ENCODE peak calls at places on chromosome 3, in seven cellular contexts. H is mesothelial cell of epicardium, Y is MM.1S, F is astrocyte of the spinal cord, T is endothelial cell, L is dorsolateral prefrontal cortex, W is H1. A is an unnamed sample.

GRCh38 chr3:66744986-66745385 is 244.2 kb upstream of the LRIG1 start:
- DNase-seq in Y (no peak), T (no peak), W (no peak), L (no peak), H (no peak), F (no peak), A (no peak)

GRCh38 chr3:161406594-161407555 is 35.6 kb upstream of the SPTSSB start:
- DNase-seq in T (no peak), F (no peak), H (no peak), L (no peak), Y (peak; percentile 44), W (no peak), A (no peak)

GRCh38 chr3:70233112-70233511 is 79.3 kb downstream of the MDFIC2 start:
- DNase-seq in L (no peak), F (no peak), Y (no peak), W (no peak), H (no peak), T (no peak), A (no peak)

GRCh38 chr3:132231633-132232032 is 85.6 kb upstream of the ACP3 start:
- DNase-seq in Y (no peak), L (no peak), H (no peak), T (no peak), F (peak; percentile 84), W (no peak), A (no peak)

GRCh38 chr3:29759443-29760033 is 478.7 kb downstream of the RBMS3 start:
- DNase-seq in Y (no peak), L (no peak), F (peak; percentile 47), T (no peak), H (no peak), W (no peak), A (no peak)

GRCh38 chr3:171815977-171816595 is 5.8 kb upstream of the PLD1 start:
- DNase-seq in H (no peak), F (peak; percentile 39), T (no peak), W (no peak), Y (no peak), L (no peak), A (no peak)

GRCh38 chr3:43152649-43153048 is 46.8 kb upstream of the POMGNT2 start:
- DNase-seq in W (no peak), L (no peak), T (no peak), F (no peak), Y (no peak), H (no peak), A (no peak)

GRCh38 chr3:29057326-29057725 is 223.5 kb upstream of the RBMS3 start:
- DNase-seq in W (no peak), Y (no peak), T (no peak), F (peak; percentile 88), L (no peak), H (no peak), A (no peak)

GRCh38 chr3:41716391-41716910 is 245.5 kb downstream of the ULK4 start:
- DNase-seq in H (no peak), F (peak; percentile 55), T (no peak), W (no peak), L (no peak), Y (no peak), A (no peak)

GRCh38 chr3:45343947-45344346 is 44.4 kb upstream of the LARS2 start:
- DNase-seq in Y (no peak), H (no peak), W (no peak), L (no peak), F (no peak), T (no peak), A (no peak)

GRCh38 chr3:64184621-64185020 is 40.6 kb downstream of the PRICKLE2 start:
- DNase-seq in W (no peak), T (no peak), Y (no peak), L (no peak), H (no peak), F (peak; percentile 67), A (no peak)

GRCh38 chr3:58082047-58082446 is 73.8 kb downstream of the FLNB start:
- DNase-seq in Y (no peak), F (peak; percentile 79), T (peak; percentile 59), W (no peak), H (no peak), L (no peak), A (no peak)

GRCh38 chr3:65593780-65594752 is 444.7 kb downstream of the MAGI1 start:
- DNase-seq in W (no peak), F (no peak), Y (no peak), T (no peak), H (no peak), L (no peak), A (no peak)

GRCh38 chr3:42020681-42021307 is 58.9 kb upstream of the ULK4 start:
- DNase-seq in T (no peak), W (no peak), L (no peak), F (peak; percentile 80), Y (no peak), H (no peak), A (no peak)

GRCh38 chr3:37904614-37905047 is 43.0 kb downstream of the CTDSPL start:
- DNase-seq in F (peak; percentile 57), Y (no peak), T (no peak), W (no peak), H (no peak), L (no peak), A (no peak)

GRCh38 chr3:52372822-52373504 is 56.8 kb downstream of the DNAH1 start:
- DNase-seq in L (no peak), H (no peak), F (no peak), Y (no peak), W (peak; percentile 81), T (peak; percentile 43), A (peak; percentile 14)

GRCh38 chr3:107574650-107575049 is 51.9 kb downstream of the BBX start:
- DNase-seq in F (peak; percentile 50), L (no peak), Y (peak; percentile 36), H (no peak), W (no peak), T (peak; percentile 31), A (peak; percentile 35)

GRCh38 chr3:64188810-64189560 is 36.3 kb downstream of the PRICKLE2 start:
- DNase-seq in L (no peak), T (peak; percentile 9), H (no peak), Y (no peak), F (peak; percentile 86), W (no peak), A (peak; percentile 17)

GRCh38 chr3:69856965-69857364 is 117.7 kb downstream of the MITF start:
- DNase-seq in L (no peak), H (no peak), Y (no peak), T (no peak), W (no peak), F (no peak), A (no peak)

GRCh38 chr3:99960941-99961340 is 143.3 kb downstream of the CMSS1 start:
- DNase-seq in W (no peak), T (no peak), Y (no peak), L (no peak), H (peak; percentile 40), F (no peak), A (no peak)

GRCh38 chr3:52512105-52512504 is 17.0 kb downstream of the STAB1 start:
- DNase-seq in F (no peak), H (no peak), L (no peak), W (no peak), T (no peak), Y (no peak), A (no peak)

GRCh38 chr3:14703791-14704190 is 28.9 kb downstream of the C3orf20 start:
- DNase-seq in L (no peak), W (peak; percentile 14), Y (no peak), H (no peak), T (no peak), F (no peak), A (no peak)

GRCh38 chr3:45582407-45582806 is 12.1 kb upstream of the LIMD1 start:
- DNase-seq in H (no peak), F (peak; percentile 73), L (no peak), T (no peak), Y (no peak), W (no peak), A (no peak)

GRCh38 chr3:178982138-178982537 is 89.5 kb downstream of the ZMAT3 start:
- DNase-seq in T (no peak), Y (no peak), L (no peak), H (no peak), F (peak; percentile 25), W (no peak), A (no peak)

GRCh38 chr3:17798000-17798399 is 55.6 kb upstream of the TBC1D5 start:
- DNase-seq in T (no peak), L (no peak), W (no peak), F (no peak), H (no peak), Y (no peak), A (no peak)
- TF ChIP-seq CTCF in T (no peak), L (no peak), W (peak; percentile 53), F (no peak), H (no peak), Y (no peak), A (no peak)

GRCh38 chr3:60839242-60839641 is 412.0 kb downstream of the FHIT start:
- DNase-seq in W (no peak), F (no peak), H (no peak), L (peak; percentile 36), Y (no peak), T (no peak), A (no peak)
- TF ChIP-seq CTCF in W (no peak), F (no peak), H (no peak), L (peak; percentile 50), Y (no peak), T (no peak), A (no peak)

DNA sequence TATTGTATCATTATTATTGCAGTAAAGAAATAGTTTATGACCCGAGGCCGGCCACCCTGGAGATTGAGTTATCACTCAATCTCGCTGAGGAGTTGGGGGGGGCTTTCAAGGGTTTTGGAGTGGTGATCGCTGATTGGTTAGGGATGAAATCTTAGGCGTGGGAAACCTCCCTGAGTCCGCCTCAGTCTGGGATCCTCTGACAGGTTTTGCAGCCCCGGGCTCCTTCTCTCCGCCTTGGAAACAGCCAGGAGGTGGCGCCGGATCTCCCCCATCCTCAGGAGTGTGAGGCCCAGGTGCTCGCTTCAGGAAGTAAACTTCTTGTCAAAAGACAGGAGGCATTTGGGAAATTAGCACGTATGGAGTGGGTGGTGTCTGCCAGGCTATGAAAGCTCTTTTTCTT is 41.1 kb upstream of the SEC61A1 start:
- DNase-seq in H (peak; percentile 69), L (peak; percentile 63), Y (no peak), T (peak; percentile 69), F (peak; percentile 15), W (peak; percentile 84), A (no peak)
- TF ChIP-seq CTCF in H (no peak), L (no peak), Y (no peak), T (no peak), F (peak; percentile 63), W (peak; percentile 61), A (no peak)

DNA sequence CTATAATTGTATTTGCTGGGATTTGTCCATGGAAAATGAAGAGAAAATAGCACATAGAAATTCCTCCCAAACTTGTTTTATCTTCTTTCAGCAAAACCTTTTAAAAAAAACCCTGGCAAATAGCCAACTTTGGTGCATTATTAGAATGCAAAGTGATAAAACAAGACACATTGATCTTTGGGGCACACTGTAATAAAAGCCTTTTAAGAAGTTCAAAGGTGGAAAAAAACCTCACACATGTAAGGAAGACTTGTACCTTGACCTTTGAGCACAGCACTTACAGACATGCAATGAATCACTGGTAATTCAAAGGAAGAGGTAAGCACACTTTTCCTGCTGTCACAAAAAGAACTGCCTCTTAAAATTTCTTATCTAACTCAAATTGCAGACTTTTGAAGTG is 8.0 kb upstream of the MORC1 start:
- DNase-seq in W (no peak), F (no peak), Y (no peak), H (no peak), L (no peak), T (no peak), A (no peak)
- TF ChIP-seq CTCF in W (no peak), F (no peak), Y (no peak), H (no peak), L (no peak), T (no peak), A (no peak)